ENCODE peak calls at places on chromosomes 11 and 22, in four cellular contexts. K is K562, J is HCT116, R is SK-N-SH. X is an unnamed sample.

GRCh38 chr11:12269104-12269441 is 108.3 kb upstream of the PARVA start:
- DNase-seq in K (no peak), J (no peak), R (peak; percentile 67), X (peak; percentile 60)

GRCh38 chr11:77619576-77620198 is 17.9 kb downstream of the CLNS1A start:
- DNase-seq in K (no peak), J (peak; percentile 44), R (no peak), X (no peak)

GRCh38 chr11:92627615-92628201 is 341.7 kb upstream of the MTNR1B start:
- DNase-seq in K (no peak), J (no peak), R (no peak), X (peak; percentile 82)

GRCh38 chr11:6219359-6219758 is 14.0 kb downstream of the C11orf42 start:
- DNase-seq in K (no peak), J (no peak), R (no peak), X (peak; percentile 97)

GRCh38 chr11:114812698-114813097 is 134.4 kb downstream of the NXPE2 start:
- DNase-seq in K (no peak), J (no peak), R (no peak), X (no peak)

GRCh38 chr22:44181033-44181911 is 547 bp downstream of the PARVG start:
- DNase-seq in K (no peak), J (no peak), R (no peak), X (no peak)

GRCh38 chr11:114197799-114198500 is 98.2 kb upstream of the NNMT start:
- DNase-seq in K (no peak), J (no peak), R (no peak), X (peak; percentile 90)

GRCh38 chr11:95461858-95462257 is 230.9 kb upstream of the SESN3 start:
- DNase-seq in K (no peak), J (no peak), R (no peak), X (no peak)

GRCh38 chr11:26806209-26806608 is 84.3 kb upstream of the SLC5A12 start:
- DNase-seq in K (no peak), J (no peak), R (no peak), X (no peak)

GRCh38 chr11:419248-420005 is 4.6 kb upstream of the SIGIRR start:
- DNase-seq in K (no peak), J (no peak), R (no peak), X (no peak)

GRCh38 chr22:35102663-35103062 is 36.7 kb downstream of the ISX start:
- DNase-seq in K (peak; percentile 15), J (no peak), R (no peak), X (no peak)

GRCh38 chr11:1297011-1297575 is 12.3 kb downstream of the TOLLIP start:
- DNase-seq in K (no peak), J (no peak), R (no peak), X (peak; percentile 74)

GRCh38 chr22:46833228-46833627 is 70.8 kb downstream of the TBC1D22A start:
- DNase-seq in K (no peak), J (peak; percentile 23), R (no peak), X (no peak)

GRCh38 chr11:122069946-122070345 is 46.1 kb downstream of the BLID start:
- DNase-seq in K (no peak), J (no peak), R (peak; percentile 65), X (peak; percentile 31)

GRCh38 chr11:116284930-116285329 is 487.9 kb downstream of the BUD13 start:
- DNase-seq in K (no peak), J (no peak), R (no peak), X (no peak)

GRCh38 chr11:36793542-36793926 is 195.5 kb upstream of the RAG2 start:
- DNase-seq in K (no peak), J (no peak), R (peak; percentile 27), X (no peak)

GRCh38 chr11:62169448-62169847 is 20.6 kb upstream of the SCGB1D1 start:
- DNase-seq in K (no peak), J (no peak), R (no peak), X (no peak)

GRCh38 chr11:132556316-132556715 is 976.0 kb downstream of the OPCML start:
- DNase-seq in K (no peak), J (no peak), R (no peak), X (no peak)

GRCh38 chr11:26730711-26731460 is 9.0 kb upstream of the SLC5A12 start:
- DNase-seq in K (no peak), J (no peak), R (peak; percentile 4), X (no peak)

GRCh38 chr11:128422576-128423370 is 164.6 kb downstream of the ETS1 start:
- DNase-seq in K (no peak), J (no peak), R (peak; percentile 84), X (peak; percentile 47)

GRCh38 chr22:46773074-46773473 is 10.6 kb downstream of the TBC1D22A start:
- DNase-seq in K (no peak), J (no peak), R (no peak), X (no peak)

GRCh38 chr11:8652140-8652539 is 30.3 kb downstream of the TRIM66 start:
- DNase-seq in K (no peak), J (no peak), R (no peak), X (peak; percentile 90)

GRCh38 chr11:79439893-79440450 is 858 bp downstream of the TENM4 start:
- DNase-seq in K (no peak), J (no peak), R (peak; percentile 76), X (peak; percentile 81)

GRCh38 chr22:17896552-17896951 is 122.3 kb upstream of the BID start:
- DNase-seq in K (no peak), J (no peak), R (peak; percentile 49), X (no peak)

GRCh38 chr11:114909866-114910265 is 231.5 kb downstream of the NXPE2 start:
- DNase-seq in K (no peak), J (no peak), R (no peak), X (no peak)

GRCh38 chr22:30208631-30209603 is 37.6 kb downstream of the LIF start:
- DNase-seq in K (peak; percentile 85), J (no peak), R (peak; percentile 61), X (peak; percentile 95)

GRCh38 chr11:75663808-75664207 is 5.0 kb downstream of the MAP6 start:
- DNase-seq in K (no peak), J (no peak), R (no peak), X (no peak)

GRCh38 chr22:44538071-44538470 is 40.0 kb upstream of the RTL6 start:
- DNase-seq in K (no peak), J (no peak), R (no peak), X (no peak)

GRCh38 chr11:12165237-12165875 is 55.0 kb downstream of the MICAL2 start:
- DNase-seq in K (no peak), J (no peak), R (no peak), X (no peak)

GRCh38 chr22:19480173-19480568 is 451 bp downstream of the CDC45 start:
- DNase-seq in K (peak; percentile 64), J (no peak), R (no peak), X (no peak)

GRCh38 chr22:19482297-19482696 is 2.6 kb downstream of the CDC45 start:
- DNase-seq in K (no peak), J (no peak), R (no peak), X (no peak)

GRCh38 chr22:19479358-19480172 is at the start of gene CDC45:
- DNase-seq in K (peak; percentile 100), J (peak; percentile 96), R (peak; percentile 95), X (peak; percentile 98)

GRCh38 chr22:19478466-19479357 is at the start of gene UFD1:
- DNase-seq in K (peak; percentile 98), J (no peak), R (peak; percentile 91), X (peak; percentile 96)

GRCh38 chr22:19480789-19481188 is 1.1 kb downstream of the CDC45 start:
- DNase-seq in K (no peak), J (no peak), R (no peak), X (no peak)
- H3K4me3 ChIP-seq in K (peak overlapping the region; percentile 70), J (peak overlapping the region; percentile 80), R (peak overlapping the region; percentile 94), X (no peak overlapping the region)

DNA sequence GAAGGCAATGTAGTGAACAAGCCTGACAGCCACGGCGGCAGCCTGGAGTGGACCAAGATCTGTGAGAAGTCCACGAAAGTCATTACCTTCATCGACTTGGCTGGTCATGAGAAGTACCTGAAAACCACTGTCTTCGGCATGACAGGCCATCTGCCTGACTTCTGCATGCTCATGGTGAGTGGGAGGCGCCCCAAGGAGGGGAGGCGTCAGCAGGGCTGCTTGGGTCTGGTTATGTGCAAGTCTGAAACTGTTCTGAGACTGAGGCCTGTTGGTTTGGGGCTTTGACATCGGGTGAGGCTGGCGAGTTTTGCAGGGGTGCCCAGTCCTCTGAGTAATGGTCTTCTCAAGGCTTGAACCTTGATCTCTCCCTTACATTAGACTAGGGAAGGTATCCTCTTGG is 11.1 kb downstream of the GTPBP1 start:
- DNase-seq in K (no peak), J (no peak), R (no peak), X (no peak)
- H3K4me2 ChIP-seq in K (no peak overlapping the region), J (no peak overlapping the region), R (no peak overlapping the region), X (no peak overlapping the region)

GRCh38 chr22:19759994-19760651 is 455 bp upstream of the TBX1 start:
- DNase-seq in K (peak; percentile 91), J (no peak), R (peak; percentile 74), X (no peak)
- H3K4me3 ChIP-seq in K (peak overlapping the region; percentile 5), J (no peak overlapping the region), R (no peak overlapping the region), X (no peak overlapping the region)

GRCh38 chr11:10139656-10140055 is 154.4 kb downstream of the SBF2 start:
- DNase-seq in K (no peak), J (no peak), R (no peak), X (peak; percentile 93)
- H3K4me2 ChIP-seq in K (no peak overlapping the region), J (peak overlapping the region; percentile 32), R (peak overlapping the region; percentile 21), X (peak overlapping the region; percentile 31)

GRCh38 chr11:2365571-2366210 is 11.4 kb upstream of the CD81 start:
- DNase-seq in K (no peak), J (no peak), R (no peak), X (peak; percentile 74)

GRCh38 chr11:2367266-2368160 is 9.6 kb upstream of the CD81 start:
- DNase-seq in K (no peak), J (no peak), R (no peak), X (peak; percentile 72)

GRCh38 chr11:2368178-2368850 is 8.8 kb upstream of the CD81 start:
- DNase-seq in K (no peak), J (no peak), R (no peak), X (peak; percentile 66)

GRCh38 chr11:2366733-2367132 is 10.4 kb upstream of the CD81 start:
- DNase-seq in K (peak; percentile 34), J (no peak), R (no peak), X (peak; percentile 80)

GRCh38 chr11:2366271-2366670 is 10.8 kb upstream of the CD81 start:
- DNase-seq in K (no peak), J (no peak), R (no peak), X (no peak)
- H3K4me3 ChIP-seq in K (no peak overlapping the region), J (no peak overlapping the region), R (no peak overlapping the region), X (peak overlapping the region; percentile 48)

GRCh38 chr22:42428760-42429159 is 3.4 kb downstream of the NFAM1 start:
- DNase-seq in K (no peak), J (no peak), R (no peak), X (no peak)

GRCh38 chr22:42432020-42432596 is at the start of gene NFAM1:
- DNase-seq in K (no peak), J (no peak), R (no peak), X (peak; percentile 37)

GRCh38 chr22:42432818-42433217 is 615 bp upstream of the NFAM1 start:
- DNase-seq in K (no peak), J (no peak), R (no peak), X (no peak)

GRCh38 chr22:42431401-42432019 is 693 bp downstream of the NFAM1 start:
- DNase-seq in K (no peak), J (no peak), R (no peak), X (peak; percentile 57)

GRCh38 chr22:42430486-42431125 is 1.6 kb downstream of the NFAM1 start:
- DNase-seq in K (no peak), J (no peak), R (no peak), X (peak; percentile 66)
- H3K4me2 ChIP-seq in K (no peak overlapping the region), J (no peak overlapping the region), R (no peak overlapping the region), X (no peak overlapping the region)